ENCODE peak calls at places on chromosome 5, in six cellular contexts. L is adrenal gland; D is H54; V is activated T-cell treated with anti-CD3 and anti-CD28 coated beads, Interleukin-2, amount 50 U/mL, for 72 hours; H is activated CD4-positive, alpha-beta memory T cell treated with anti-CD3 and anti-CD28 coated beads, Interleukin-2, amount 10 ng/mL, durations not matched to agents 7 days and 5 days; Y is cerebellum. Q is an unnamed sample.

GRCh38 chr5:111060169-111060568 is 11.3 kb upstream of the TSLP start:
- DNase-seq in H (no peak), Y (no peak), D (no peak), L (no peak), V (no peak), Q (no peak)

GRCh38 chr5:112628219-112628618 is 109.5 kb upstream of the APC start:
- DNase-seq in V (no peak), L (no peak), D (no peak), H (no peak), Y (no peak), Q (no peak)

GRCh38 chr5:14849516-14850294 is 21.9 kb downstream of the ANKH start:
- DNase-seq in V (no peak), H (no peak), D (no peak), L (no peak), Y (no peak), Q (no peak)

GRCh38 chr5:167511-167910 is 23.8 kb upstream of the LRRC14B start:
- DNase-seq in H (no peak), D (no peak), V (no peak), L (no peak), Y (no peak), Q (no peak)

GRCh38 chr5:151224372-151224771 is 480 bp upstream of the CCDC69 start:
- DNase-seq in V (no peak), H (no peak), D (no peak), Y (no peak), L (no peak), Q (no peak)

GRCh38 chr5:158530111-158530510 is 569.6 kb downstream of the EBF1 start:
- DNase-seq in H (no peak), D (no peak), L (no peak), V (no peak), Y (no peak), Q (no peak)

GRCh38 chr5:109506556-109506955 is 96.8 kb upstream of the PJA2 start:
- DNase-seq in Y (no peak), L (no peak), D (no peak), H (no peak), V (no peak), Q (no peak)

GRCh38 chr5:36305571-36306326 is 4.0 kb upstream of the RANBP3L start:
- DNase-seq in L (peak; percentile 39), V (peak; percentile 24), D (peak; percentile 5), H (peak; percentile 24), Y (peak; percentile 55), Q (peak; percentile 69)

GRCh38 chr5:173187054-173187743 is 42.9 kb downstream of the BNIP1 start:
- DNase-seq in V (peak; percentile 26), H (peak; percentile 22), L (no peak), D (no peak), Y (no peak), Q (no peak)

GRCh38 chr5:143011621-143012020 is 241.4 kb downstream of the ARHGAP26 start:
- DNase-seq in D (no peak), V (no peak), H (no peak), Y (no peak), L (no peak), Q (no peak)

GRCh38 chr5:135598691-135599395 is 20.1 kb upstream of the CXCL14 start:
- DNase-seq in H (no peak), Y (no peak), V (no peak), L (no peak), D (no peak), Q (no peak)

GRCh38 chr5:57383093-57383861 is 99.3 kb downstream of the ACTBL2 start:
- DNase-seq in V (peak; percentile 45), D (peak; percentile 54), L (peak; percentile 47), Y (no peak), H (peak; percentile 38), Q (no peak)

GRCh38 chr5:66242050-66242449 is 98.0 kb downstream of the SREK1 start:
- DNase-seq in D (peak; percentile 32), L (no peak), Y (no peak), H (no peak), V (no peak), Q (no peak)

GRCh38 chr5:151079838-151080619 is 805 bp downstream of the TNIP1 start:
- DNase-seq in H (no peak), L (no peak), D (no peak), V (peak; percentile 53), Y (peak; percentile 42), Q (peak; percentile 38)

GRCh38 chr5:127995556-127995955 is 88.0 kb upstream of the SLC12A2 start:
- DNase-seq in L (peak; percentile 54), Y (no peak), D (no peak), H (no peak), V (no peak), Q (no peak)

GRCh38 chr5:160036243-160036642 is 27.3 kb downstream of the TTC1 start:
- DNase-seq in L (no peak), H (no peak), D (no peak), V (no peak), Y (peak; percentile 86), Q (peak; percentile 53)

GRCh38 chr5:157365732-157366131 is 94.3 kb upstream of the NIPAL4 start:
- DNase-seq in H (no peak), V (no peak), L (no peak), Y (no peak), D (no peak), Q (no peak)

GRCh38 chr5:134432174-134432573 is 20.5 kb upstream of the CDKN2AIPNL start:
- DNase-seq in Y (no peak), V (peak; percentile 55), L (no peak), H (no peak), D (no peak), Q (no peak)

GRCh38 chr5:118060833-118061232 is 927.5 kb downstream of the DTWD2 start:
- DNase-seq in V (no peak), Y (no peak), H (no peak), L (no peak), D (no peak), Q (no peak)

GRCh38 chr5:124774002-124774318 is 27.5 kb upstream of the ZNF608 start:
- DNase-seq in H (no peak), V (no peak), Y (no peak), D (no peak), L (no peak), Q (no peak)

GRCh38 chr5:119072496-119072895 is 1.6 kb downstream of the DMXL1 start:
- DNase-seq in D (no peak), H (no peak), V (no peak), Y (no peak), L (no peak), Q (no peak)

GRCh38 chr5:115709585-115709984 is 83.7 kb upstream of the TMED7 start:
- DNase-seq in V (no peak), L (no peak), D (no peak), Y (no peak), H (no peak), Q (no peak)

GRCh38 chr5:52999357-52999949 is 10.3 kb downstream of the ITGA2 start:
- DNase-seq in L (no peak), Y (no peak), D (no peak), V (no peak), H (no peak), Q (peak; percentile 58)

GRCh38 chr5:92775711-92776615 is 805.1 kb downstream of the NR2F1-AS1 start:
- DNase-seq in D (no peak), Y (no peak), V (no peak), H (no peak), L (no peak), Q (no peak)

GRCh38 chr5:150323092-150323491 is 20.4 kb upstream of the ARSI start:
- DNase-seq in H (no peak), V (no peak), L (no peak), D (no peak), Y (no peak), Q (no peak)

GRCh38 chr5:153445875-153446567 is 44.4 kb upstream of the GRIA1 start:
- DNase-seq in Y (no peak), H (no peak), V (no peak), D (no peak), L (peak; percentile 28), Q (no peak)

GRCh38 chr5:115842089-115842881 is 550 bp downstream of the AP3S1 start:
- DNase-seq in Y (peak; percentile 20), L (peak; percentile 60), V (no peak), H (no peak), D (peak; percentile 51), Q (peak; percentile 34)

GRCh38 chr5:157506981-157507780 is 47.2 kb downstream of the NIPAL4 start:
- DNase-seq in H (no peak), V (no peak), D (peak; percentile 54), Y (no peak), L (no peak), Q (no peak)

GRCh38 chr5:44862808-44863207 is 54.1 kb downstream of the MRPS30 start:
- DNase-seq in D (no peak), V (no peak), H (no peak), L (no peak), Y (no peak), Q (no peak)

GRCh38 chr5:112240011-112240410 is 179.1 kb downstream of the EPB41L4A start:
- DNase-seq in H (no peak), L (no peak), D (no peak), V (no peak), Y (no peak), Q (no peak)

GRCh38 chr5:172412724-172413260 is 41.5 kb downstream of the SH3PXD2B start:
- DNase-seq in H (peak; percentile 21), D (no peak), V (peak; percentile 28), Y (no peak), L (peak; percentile 80), Q (peak; percentile 78)

GRCh38 chr5:72063219-72063819 is 44.0 kb upstream of the MAP1B start:
- DNase-seq in L (no peak), V (no peak), Y (no peak), H (peak; percentile 25), D (no peak), Q (no peak)

GRCh38 chr5:78320461-78320860 is 26.0 kb upstream of the AP3B1 start:
- DNase-seq in L (no peak), D (no peak), Y (no peak), V (no peak), H (no peak), Q (peak; percentile 64)

GRCh38 chr5:96807099-96807654 is 568 bp downstream of the ERAP1 start:
- DNase-seq in D (peak; percentile 70), L (peak; percentile 82), H (peak; percentile 53), V (peak; percentile 60), Y (peak; percentile 74), Q (peak; percentile 69)

GRCh38 chr5:59793000-59793399 is 100.5 kb downstream of the PDE4D start:
- DNase-seq in H (no peak), V (no peak), L (no peak), D (peak; percentile 46), Y (no peak), Q (no peak)

GRCh38 chr5:178711572-178711971 is 18.9 kb downstream of the ZNF354A start:
- DNase-seq in V (no peak), H (no peak), D (no peak), L (no peak), Y (no peak), Q (no peak)

Q was measured in pons.